ENCODE peak calls at places on chromosome 5, in seven cellular contexts. M, J, S, Y, Z, P and W are unnamed samples.

GRCh38 chr5:85337400-85337799 is 952.7 kb upstream of the EDIL3 start:
- DNase-seq in M (no peak), J (no peak), S (no peak), Y (no peak), Z (no peak), P (no peak), W (no peak)

GRCh38 chr5:54251981-54252380 is 58.4 kb downstream of the ARL15 start:
- DNase-seq in M (no peak), J (no peak), S (no peak), Y (peak), Z (peak), P (no peak), W (peak)

GRCh38 chr5:125058185-125058826 is 311.9 kb upstream of the ZNF608 start:
- DNase-seq in M (peak), J (no peak), S (no peak), Y (peak), Z (peak), P (peak), W (peak)

GRCh38 chr5:149041242-149041641 is 21.6 kb downstream of the SH3TC2 start:
- DNase-seq in M (peak), J (no peak), S (no peak), Y (no peak), Z (no peak), P (no peak), W (no peak)

GRCh38 chr5:96781031-96781733 is 26.6 kb downstream of the ERAP1 start:
- DNase-seq in M (no peak), J (no peak), S (no peak), Y (peak), Z (peak), P (no peak), W (peak)

GRCh38 chr5:133225671-133226152 is 173.9 kb downstream of the HSPA4 start:
- DNase-seq in M (no peak), J (no peak), S (no peak), Y (peak), Z (peak), P (no peak), W (peak)

GRCh38 chr5:1494780-1495524 is 28.8 kb downstream of the LPCAT1 start:
- DNase-seq in M (no peak), J (no peak), S (no peak), Y (no peak), Z (no peak), P (no peak), W (no peak)

GRCh38 chr5:10681605-10682428 is 79.2 kb downstream of the DAP start:
- DNase-seq in M (no peak), J (no peak), S (no peak), Y (no peak), Z (no peak), P (no peak), W (no peak)

GRCh38 chr5:96408276-96408777 is 24.7 kb downstream of the PCSK1 start:
- DNase-seq in M (no peak), J (no peak), S (no peak), Y (peak), Z (peak), P (peak), W (peak)

GRCh38 chr5:87780831-87781760 is 368.4 kb upstream of the CCNH start:
- DNase-seq in M (peak), J (peak), S (peak), Y (peak), Z (peak), P (peak), W (peak)